ENCODE peak calls at places on chromosomes 3 and 15, in seven cellular contexts. I, T, E, B, L, Z and N are unnamed samples.

GRCh38 chr3:131688370-131688769 is 185.6 kb upstream of the MRPL3 start:
- DNase-seq in I (no peak), T (no peak), E (no peak), B (peak), L (peak), Z (no peak), N (no peak)

GRCh38 chr3:126913524-126913923 is 69.4 kb upstream of the PLXNA1 start:
- DNase-seq in I (no peak), T (no peak), E (no peak), B (no peak), L (no peak), Z (no peak), N (no peak)

GRCh38 chr3:38345879-38346583 is 554 bp upstream of the XYLB start:
- DNase-seq in I (no peak), T (no peak), E (no peak), B (no peak), L (no peak), Z (no peak), N (no peak)

GRCh38 chr3:55893045-55893664 is 406.0 kb upstream of the WNT5A start:
- DNase-seq in I (no peak), T (no peak), E (no peak), B (peak), L (peak), Z (no peak), N (no peak)

GRCh38 chr3:151560750-151561149 is 99.9 kb upstream of the IGSF10 start:
- DNase-seq in I (no peak), T (no peak), E (no peak), B (no peak), L (no peak), Z (no peak), N (no peak)

GRCh38 chr3:105527949-105528348 is 161.2 kb downstream of the ALCAM start:
- DNase-seq in I (no peak), T (no peak), E (no peak), B (peak), L (no peak), Z (no peak), N (no peak)

GRCh38 chr15:31372635-31373091 is 46.0 kb downstream of the KLF13 start:
- DNase-seq in I (no peak), T (no peak), E (no peak), B (peak), L (no peak), Z (no peak), N (peak)

GRCh38 chr15:69380100-69380725 is 33.9 kb upstream of the KIF23 start:
- DNase-seq in I (peak), T (no peak), E (no peak), B (peak), L (no peak), Z (no peak), N (no peak)

GRCh38 chr3:183764854-183765731 is 60.3 kb downstream of the MAP6D1 start:
- DNase-seq in I (no peak), T (peak), E (no peak), B (peak), L (no peak), Z (no peak), N (no peak)

GRCh38 chr3:42823351-42823750 is 14.1 kb downstream of the ACKR2 start:
- DNase-seq in I (no peak), T (no peak), E (no peak), B (no peak), L (no peak), Z (no peak), N (no peak)

GRCh38 chr3:122691195-122691594 is 10.6 kb downstream of the PARP14 start:
- DNase-seq in I (no peak), T (no peak), E (no peak), B (peak), L (no peak), Z (no peak), N (no peak)

GRCh38 chr15:65054333-65055200 is 9.4 kb downstream of the SLC51B start:
- DNase-seq in I (peak), T (no peak), E (peak), B (peak), L (no peak), Z (peak), N (peak)

GRCh38 chr3:69353492-69353891 is 32.4 kb downstream of the FRMD4B start:
- DNase-seq in I (no peak), T (no peak), E (no peak), B (no peak), L (no peak), Z (no peak), N (no peak)

GRCh38 chr15:89450076-89451006 is 46.0 kb downstream of the RHCG start:
- DNase-seq in I (peak), T (no peak), E (no peak), B (no peak), L (no peak), Z (no peak), N (no peak)

GRCh38 chr15:36449662-36450145 is 129.7 kb upstream of the CDIN1 start:
- DNase-seq in I (no peak), T (no peak), E (no peak), B (no peak), L (no peak), Z (no peak), N (no peak)

GRCh38 chr3:65348596-65348995 is 660.8 kb upstream of the ADAMTS9 start:
- DNase-seq in I (no peak), T (no peak), E (no peak), B (peak), L (no peak), Z (no peak), N (no peak)

GRCh38 chr3:113890256-113890900 is 51.8 kb downstream of the GRAMD1C start:
- DNase-seq in I (peak), T (no peak), E (no peak), B (no peak), L (no peak), Z (no peak), N (no peak)

GRCh38 chr3:3778641-3779270 is 20.5 kb upstream of the LRRN1 start:
- DNase-seq in I (no peak), T (no peak), E (no peak), B (no peak), L (no peak), Z (no peak), N (no peak)

GRCh38 chr3:102165367-102165766 is 269.4 kb upstream of the ZPLD1 start:
- DNase-seq in I (no peak), T (peak), E (no peak), B (peak), L (no peak), Z (no peak), N (no peak)

GRCh38 chr15:68794307-68794706 is 26.4 kb downstream of the ANP32A start:
- DNase-seq in I (no peak), T (no peak), E (no peak), B (no peak), L (no peak), Z (no peak), N (no peak)

GRCh38 chr15:39786444-39787056 is 3.9 kb upstream of the FSIP1 start:
- DNase-seq in I (peak), T (peak), E (peak), B (peak), L (peak), Z (peak), N (peak)

GRCh38 chr3:126124896-126125295 is 41.0 kb upstream of the SLC41A3 start:
- DNase-seq in I (no peak), T (no peak), E (no peak), B (no peak), L (no peak), Z (no peak), N (no peak)

GRCh38 chr3:108183178-108183577 is 39.0 kb downstream of the IFT57 start:
- DNase-seq in I (no peak), T (no peak), E (peak), B (peak), L (no peak), Z (no peak), N (no peak)

GRCh38 chr3:41881233-41881821 is 80.6 kb downstream of the ULK4 start:
- DNase-seq in I (peak), T (no peak), E (peak), B (peak), L (no peak), Z (peak), N (peak)

GRCh38 chr3:178048768-178049167 is 487.5 kb upstream of the KCNMB2 start:
- DNase-seq in I (no peak), T (no peak), E (no peak), B (peak), L (no peak), Z (no peak), N (no peak)

GRCh38 chr3:193863657-193864323 is 270.8 kb downstream of the OPA1 start:
- DNase-seq in I (no peak), T (no peak), E (no peak), B (no peak), L (no peak), Z (no peak), N (no peak)